ENCODE peak calls at places on chromosomes 2 and 18, in nine cellular contexts. One of them, this sample, is unnamed.

GRCh38 chr2:16774980-16775963 is 109.6 kb upstream of the CYRIA start:
- DNase-seq in tibial nerve: no peak
- DNase-seq in mucosa of descending colon: no peak
- DNase-seq in H9: peak; percentile 68
- DNase-seq in right cardiac atrium: no peak
- DNase-seq in cardiac muscle cell: peak; percentile 19
- DNase-seq in BE2C: peak; percentile 13
- DNase-seq in endodermal cell: peak; percentile 80
- DNase-seq in endothelial cell of umbilical vein: no peak
- DNase-seq in this sample: no peak

GRCh38 chr2:221111739-221112138 is 460.4 kb downstream of the EPHA4 start:
- DNase-seq in BE2C: no peak
- DNase-seq in right cardiac atrium: no peak
- DNase-seq in tibial nerve: no peak
- DNase-seq in endodermal cell: no peak
- DNase-seq in mucosa of descending colon: no peak
- DNase-seq in H9: no peak
- DNase-seq in cardiac muscle cell: no peak
- DNase-seq in endothelial cell of umbilical vein: no peak
- DNase-seq in this sample: no peak

GRCh38 chr2:69437751-69438154 is 518 bp upstream of the NFU1 start:
- DNase-seq in endothelial cell of umbilical vein: no peak
- DNase-seq in right cardiac atrium: no peak
- DNase-seq in mucosa of descending colon: no peak
- DNase-seq in cardiac muscle cell: no peak
- DNase-seq in H9: no peak
- DNase-seq in tibial nerve: peak; percentile 17
- DNase-seq in BE2C: peak; percentile 5
- DNase-seq in endodermal cell: no peak
- DNase-seq in this sample: no peak

GRCh38 chr2:51013870-51014526 is 17.9 kb downstream of the NRXN1 start:
- DNase-seq in right cardiac atrium: no peak
- DNase-seq in mucosa of descending colon: no peak
- DNase-seq in cardiac muscle cell: no peak
- DNase-seq in tibial nerve: no peak
- DNase-seq in H9: no peak
- DNase-seq in endodermal cell: no peak
- DNase-seq in BE2C: no peak
- DNase-seq in endothelial cell of umbilical vein: no peak
- DNase-seq in this sample: no peak

GRCh38 chr18:62974388-62974787 is 259.0 kb downstream of the PHLPP1 start:
- DNase-seq in endothelial cell of umbilical vein: no peak
- DNase-seq in endodermal cell: no peak
- DNase-seq in cardiac muscle cell: no peak
- DNase-seq in H9: no peak
- DNase-seq in BE2C: no peak
- DNase-seq in mucosa of descending colon: no peak
- DNase-seq in tibial nerve: no peak
- DNase-seq in right cardiac atrium: no peak
- DNase-seq in this sample: no peak

GRCh38 chr2:217901826-217902225 is 101.0 kb downstream of the TNS1 start:
- DNase-seq in H9: no peak
- DNase-seq in tibial nerve: no peak
- DNase-seq in endothelial cell of umbilical vein: no peak
- DNase-seq in cardiac muscle cell: peak; percentile 82
- DNase-seq in mucosa of descending colon: no peak
- DNase-seq in BE2C: no peak
- DNase-seq in endodermal cell: no peak
- DNase-seq in right cardiac atrium: peak; percentile 48
- DNase-seq in this sample: no peak

GRCh38 chr2:71922501-71923142 is 225.0 kb downstream of the CYP26B1 start:
- DNase-seq in tibial nerve: no peak
- DNase-seq in mucosa of descending colon: no peak
- DNase-seq in endothelial cell of umbilical vein: no peak
- DNase-seq in BE2C: no peak
- DNase-seq in right cardiac atrium: no peak
- DNase-seq in cardiac muscle cell: no peak
- DNase-seq in H9: peak; percentile 18
- DNase-seq in endodermal cell: no peak
- DNase-seq in this sample: no peak

GRCh38 chr2:164314148-164314547 is 307.1 kb downstream of the GRB14 start:
- DNase-seq in H9: no peak
- DNase-seq in BE2C: no peak
- DNase-seq in mucosa of descending colon: no peak
- DNase-seq in right cardiac atrium: no peak
- DNase-seq in endodermal cell: no peak
- DNase-seq in tibial nerve: no peak
- DNase-seq in cardiac muscle cell: peak; percentile 4
- DNase-seq in endothelial cell of umbilical vein: no peak
- DNase-seq in this sample: no peak

GRCh38 chr2:133658020-133658903 is 90.0 kb upstream of the NCKAP5 start:
- DNase-seq in right cardiac atrium: no peak
- DNase-seq in endodermal cell: peak; percentile 66
- DNase-seq in BE2C: peak; percentile 16
- DNase-seq in endothelial cell of umbilical vein: peak; percentile 13
- DNase-seq in tibial nerve: no peak
- DNase-seq in H9: no peak
- DNase-seq in cardiac muscle cell: no peak
- DNase-seq in mucosa of descending colon: no peak
- DNase-seq in this sample: no peak

GRCh38 chr2:168607992-168608391 is 151.9 kb downstream of the CERS6 start:
- DNase-seq in BE2C: no peak
- DNase-seq in right cardiac atrium: no peak
- DNase-seq in cardiac muscle cell: peak; percentile 81
- DNase-seq in H9: no peak
- DNase-seq in mucosa of descending colon: no peak
- DNase-seq in endothelial cell of umbilical vein: no peak
- DNase-seq in tibial nerve: no peak
- DNase-seq in endodermal cell: no peak
- DNase-seq in this sample: no peak

GRCh38 chr2:105261061-105261460 is 19.5 kb downstream of the GPR45 start:
- DNase-seq in endothelial cell of umbilical vein: no peak
- DNase-seq in cardiac muscle cell: peak; percentile 93
- DNase-seq in mucosa of descending colon: no peak
- DNase-seq in H9: no peak
- DNase-seq in tibial nerve: no peak
- DNase-seq in right cardiac atrium: no peak
- DNase-seq in endodermal cell: no peak
- DNase-seq in BE2C: no peak
- DNase-seq in this sample: no peak

GRCh38 chr2:185522472-185522871 is 216.1 kb upstream of the FSIP2 start:
- DNase-seq in BE2C: no peak
- DNase-seq in right cardiac atrium: no peak
- DNase-seq in H9: no peak
- DNase-seq in cardiac muscle cell: no peak
- DNase-seq in endodermal cell: no peak
- DNase-seq in endothelial cell of umbilical vein: no peak
- DNase-seq in tibial nerve: no peak
- DNase-seq in mucosa of descending colon: no peak
- DNase-seq in this sample: no peak
- H3K9me3 ChIP-seq in BE2C: no peaks in the 10 kb centered on the region
- H3K9me3 ChIP-seq in right cardiac atrium: no peaks in the 10 kb centered on the region
- H3K9me3 ChIP-seq in H9: no peaks in the 10 kb centered on the region
- H3K9me3 ChIP-seq in cardiac muscle cell: no peaks in the 10 kb centered on the region
- H3K9me3 ChIP-seq in endodermal cell: no peaks in the 10 kb centered on the region
- H3K9me3 ChIP-seq in endothelial cell of umbilical vein: peaks cover 3% of the 10 kb centered on the region
- H3K9me3 ChIP-seq in tibial nerve: peaks cover 29% of the 10 kb centered on the region
- H3K9me3 ChIP-seq in mucosa of descending colon: peaks cover 7% of the 10 kb centered on the region
- H3K9me3 ChIP-seq in this sample: no peaks in the 10 kb centered on the region

DNA sequence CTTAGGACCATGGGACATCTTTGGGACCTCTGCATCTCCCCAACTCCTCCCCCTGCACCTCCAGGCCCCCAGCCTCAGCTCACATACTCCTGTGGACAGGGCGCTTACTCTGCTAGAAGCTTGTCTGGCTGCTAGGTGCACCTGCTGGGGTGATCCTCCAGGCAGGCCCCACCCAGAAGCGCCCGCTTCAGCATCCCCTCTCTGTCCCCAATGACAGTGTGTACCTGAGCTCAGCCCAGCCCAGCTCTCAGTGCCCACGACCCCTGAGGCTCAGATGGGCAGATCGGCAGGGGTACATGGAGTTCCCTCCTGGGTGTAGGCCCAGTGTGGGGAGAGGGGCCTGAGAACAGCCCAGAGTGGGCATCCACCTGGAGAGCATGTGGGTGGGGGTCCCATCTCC is 5.9 kb downstream of the TEKT4 start:
- DNase-seq in tibial nerve: no peak
- DNase-seq in mucosa of descending colon: peak; percentile 22
- DNase-seq in BE2C: no peak
- DNase-seq in endodermal cell: no peak
- DNase-seq in right cardiac atrium: no peak
- DNase-seq in cardiac muscle cell: no peak
- DNase-seq in endothelial cell of umbilical vein: no peak
- DNase-seq in H9: no peak
- DNase-seq in this sample: no peak
- H3K9me3 ChIP-seq in tibial nerve: no peaks in the 10 kb centered on the region
- H3K9me3 ChIP-seq in mucosa of descending colon: no peaks in the 10 kb centered on the region
- H3K9me3 ChIP-seq in BE2C: no peaks in the 10 kb centered on the region
- H3K9me3 ChIP-seq in endodermal cell: no peaks in the 10 kb centered on the region
- H3K9me3 ChIP-seq in right cardiac atrium: no peaks in the 10 kb centered on the region
- H3K9me3 ChIP-seq in cardiac muscle cell: no peaks in the 10 kb centered on the region
- H3K9me3 ChIP-seq in endothelial cell of umbilical vein: no peaks in the 10 kb centered on the region
- H3K9me3 ChIP-seq in H9: no peaks in the 10 kb centered on the region
- H3K9me3 ChIP-seq in this sample: no peaks in the 10 kb centered on the region

DNA sequence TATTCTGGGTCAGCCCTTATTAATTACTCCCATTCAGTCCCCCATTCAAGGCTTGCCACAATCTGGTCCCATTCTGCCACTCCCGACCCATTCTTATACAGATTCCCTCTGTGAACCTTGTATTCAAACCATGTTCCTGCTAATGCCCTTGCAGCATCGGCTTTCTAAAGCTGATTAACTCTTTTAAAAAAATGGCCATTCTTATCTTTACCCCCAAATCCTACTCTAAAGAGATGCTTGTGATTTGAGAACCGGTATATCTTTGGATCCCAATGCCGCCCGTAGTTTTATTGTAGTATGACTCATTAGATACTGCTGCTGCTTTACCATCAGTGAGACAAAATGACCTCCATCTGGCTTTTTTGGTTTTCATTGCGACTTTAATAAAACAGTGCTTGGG is 72.2 kb downstream of the XRCC5 start:
- DNase-seq in mucosa of descending colon: no peak
- DNase-seq in cardiac muscle cell: no peak
- DNase-seq in endothelial cell of umbilical vein: no peak
- DNase-seq in tibial nerve: no peak
- DNase-seq in right cardiac atrium: no peak
- DNase-seq in endodermal cell: no peak
- DNase-seq in BE2C: no peak
- DNase-seq in H9: no peak
- DNase-seq in this sample: no peak
- H3K9me3 ChIP-seq in mucosa of descending colon: no peaks in the 10 kb centered on the region
- H3K9me3 ChIP-seq in cardiac muscle cell: no peaks in the 10 kb centered on the region
- H3K9me3 ChIP-seq in endothelial cell of umbilical vein: no peaks in the 10 kb centered on the region
- H3K9me3 ChIP-seq in tibial nerve: no peaks in the 10 kb centered on the region
- H3K9me3 ChIP-seq in right cardiac atrium: no peaks in the 10 kb centered on the region
- H3K9me3 ChIP-seq in endodermal cell: no peaks in the 10 kb centered on the region
- H3K9me3 ChIP-seq in BE2C: no peaks in the 10 kb centered on the region
- H3K9me3 ChIP-seq in H9: no peaks in the 10 kb centered on the region
- H3K9me3 ChIP-seq in this sample: no peaks in the 10 kb centered on the region

DNA sequence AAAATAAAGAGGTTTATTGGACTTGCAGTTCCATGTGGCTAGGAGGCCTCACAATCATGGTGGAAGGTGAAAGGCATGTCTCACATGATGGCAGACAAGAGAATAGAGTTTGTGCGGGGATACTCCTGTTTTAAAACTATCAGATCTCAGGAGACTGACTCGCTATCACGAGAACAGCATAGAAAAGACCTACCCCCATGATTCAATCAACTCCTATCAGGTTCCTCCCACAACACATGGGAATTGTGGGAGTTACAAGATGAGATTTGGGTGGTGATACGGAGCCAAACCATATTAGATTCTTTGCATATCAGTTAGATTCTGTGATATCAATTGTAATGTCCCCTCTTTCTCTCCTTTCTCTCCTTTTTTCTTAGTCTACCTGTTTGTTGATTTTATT is 1178.7 kb upstream of the LRRTM1 start:
- DNase-seq in H9: no peak
- DNase-seq in right cardiac atrium: no peak
- DNase-seq in cardiac muscle cell: no peak
- DNase-seq in tibial nerve: no peak
- DNase-seq in mucosa of descending colon: no peak
- DNase-seq in BE2C: no peak
- DNase-seq in endodermal cell: no peak
- DNase-seq in endothelial cell of umbilical vein: no peak
- DNase-seq in this sample: no peak
- H3K9me3 ChIP-seq in H9: no peaks in the 10 kb centered on the region
- H3K9me3 ChIP-seq in right cardiac atrium: no peaks in the 10 kb centered on the region
- H3K9me3 ChIP-seq in cardiac muscle cell: no peaks in the 10 kb centered on the region
- H3K9me3 ChIP-seq in tibial nerve: peaks cover 12% of the 10 kb centered on the region
- H3K9me3 ChIP-seq in mucosa of descending colon: peaks cover 15% of the 10 kb centered on the region
- H3K9me3 ChIP-seq in BE2C: no peaks in the 10 kb centered on the region
- H3K9me3 ChIP-seq in endodermal cell: no peaks in the 10 kb centered on the region
- H3K9me3 ChIP-seq in endothelial cell of umbilical vein: no peaks in the 10 kb centered on the region
- H3K9me3 ChIP-seq in this sample: no peaks in the 10 kb centered on the region